ENCODE peak calls at places on chromosome 14, in four cellular contexts. T, N, O and U are unnamed samples.

GRCh38 chr14:62957562-62957961 is 87.7 kb downstream of the KCNH5 start:
- DNase-seq in T (no peak), N (peak), O (no peak), U (no peak)

GRCh38 chr14:105050551-105050897 is 14.7 kb downstream of the GPR132 start:
- DNase-seq in T (no peak), N (peak), O (no peak), U (no peak)

GRCh38 chr14:50768220-50768619 is 62.7 kb downstream of the NIN start:
- DNase-seq in T (no peak), N (no peak), O (no peak), U (no peak)

GRCh38 chr14:71586131-71586893 is 345.9 kb upstream of the RGS6 start:
- DNase-seq in T (no peak), N (no peak), O (no peak), U (no peak)

GRCh38 chr14:85535316-85535715 is 5.4 kb downstream of the FLRT2 start:
- DNase-seq in T (no peak), N (no peak), O (no peak), U (no peak)

GRCh38 chr14:94378527-94379290 is 9.7 kb downstream of the SERPINA1 start:
- DNase-seq in T (no peak), N (no peak), O (no peak), U (no peak)

GRCh38 chr14:41285193-41285748 is 321.4 kb upstream of the LRFN5 start:
- DNase-seq in T (no peak), N (peak), O (no peak), U (peak)

GRCh38 chr14:22871962-22872832 is 657 bp downstream of the LRP10 start:
- DNase-seq in T (peak), N (peak), O (peak), U (peak)

GRCh38 chr14:41873379-41874034 is 266.8 kb downstream of the LRFN5 start:
- DNase-seq in T (no peak), N (no peak), O (no peak), U (no peak)

GRCh38 chr14:77554816-77555599 is 56.4 kb upstream of the ISM2 start:
- DNase-seq in T (no peak), N (no peak), O (no peak), U (no peak)

GRCh38 chr14:24280797-24281460 is 9.5 kb upstream of the RABGGTA start:
- DNase-seq in T (no peak), N (no peak), O (no peak), U (no peak)

GRCh38 chr14:71115306-71115705 is 208.0 kb downstream of the PCNX1 start:
- DNase-seq in T (no peak), N (no peak), O (no peak), U (no peak)

GRCh38 chr14:22558221-22558913 is 30.7 kb downstream of the DAD1 start:
- DNase-seq in T (no peak), N (no peak), O (no peak), U (no peak)

GRCh38 chr14:89245802-89246201 is 171.2 kb downstream of the FOXN3 start:
- DNase-seq in T (no peak), N (no peak), O (no peak), U (no peak)

GRCh38 chr14:89493877-89494634 is 77.0 kb upstream of the FOXN3 start:
- DNase-seq in T (no peak), N (no peak), O (no peak), U (no peak)

GRCh38 chr14:105485720-105486332 is 860 bp upstream of the CRIP1 start:
- DNase-seq in T (peak), N (peak), O (no peak), U (peak)

GRCh38 chr14:55129428-55130193 is 559 bp downstream of the LGALS3 start:
- DNase-seq in T (peak), N (peak), O (peak), U (no peak)

GRCh38 chr14:29310757-29311156 is 544.2 kb downstream of the FOXG1 start:
- DNase-seq in T (no peak), N (peak), O (no peak), U (no peak)

GRCh38 chr14:21077672-21078071 is 7.6 kb downstream of the ARHGEF40 start:
- DNase-seq in T (no peak), N (no peak), O (no peak), U (no peak)

GRCh38 chr14:61736751-61737150 is 25.5 kb upstream of the SNAPC1 start:
- DNase-seq in T (no peak), N (peak), O (no peak), U (no peak)

GRCh38 chr14:69046468-69046867 is 67.4 kb upstream of the ACTN1 start:
- DNase-seq in T (no peak), N (no peak), O (peak), U (no peak)
- H3K27ac ChIP-seq in T (no peak), N (no peak), O (peak), U (no peak)

DNA sequence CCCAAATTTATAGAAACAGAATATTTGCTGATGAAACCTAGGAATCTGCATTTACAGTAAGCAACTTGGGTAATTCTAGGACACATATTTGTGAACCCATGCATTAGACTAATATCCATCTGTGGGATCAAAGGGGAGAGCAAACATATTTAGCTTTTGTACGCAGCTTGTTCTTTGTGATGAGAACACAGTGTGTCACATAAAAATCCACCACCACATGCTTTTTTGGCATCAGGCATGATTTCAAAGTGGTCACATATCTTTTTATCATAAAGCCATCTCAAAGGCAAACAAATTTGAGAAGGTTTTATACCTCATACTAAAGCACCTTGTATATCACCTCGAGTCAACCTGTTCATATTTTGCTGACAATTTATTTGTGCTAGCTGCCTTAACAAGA is 15.7 kb downstream of the DNAL1 start:
- DNase-seq in T (no peak), N (no peak), O (no peak), U (no peak)
- H3K27ac ChIP-seq in T (no peak), N (no peak), O (no peak), U (no peak)

GRCh38 chr14:102602421-102603292 is 10.2 kb downstream of the RCOR1 start:
- DNase-seq in T (no peak), N (no peak), O (no peak), U (no peak)

GRCh38 chr14:102605026-102605425 is 12.6 kb downstream of the RCOR1 start:
- DNase-seq in T (no peak), N (peak), O (no peak), U (no peak)

GRCh38 chr14:102603293-102603907 is 11.0 kb downstream of the RCOR1 start:
- DNase-seq in T (no peak), N (no peak), O (no peak), U (no peak)

GRCh38 chr14:102606296-102606695 is 13.8 kb downstream of the RCOR1 start:
- DNase-seq in T (no peak), N (no peak), O (no peak), U (no peak)

GRCh38 chr14:102604183-102604582 is 11.7 kb downstream of the RCOR1 start:
- DNase-seq in T (no peak), N (no peak), O (no peak), U (no peak)
- H3K27ac ChIP-seq in T (no peak), N (no peak), O (no peak), U (no peak)

GRCh38 chr14:56198438-56198837 is 80.2 kb downstream of the PELI2 start:
- DNase-seq in T (no peak), N (no peak), O (no peak), U (no peak)
- H3K27ac ChIP-seq in T (no peak), N (no peak), O (no peak), U (peak)

GRCh38 chr14:100816950-100817901 is 8.7 kb upstream of the MEG3 start:
- DNase-seq in T (no peak), N (no peak), O (no peak), U (no peak)
- H3K27ac ChIP-seq in T (no peak), N (no peak), O (no peak), U (no peak)